ENCODE peak calls at places on chromosomes 4 and X, in six cellular contexts. One of them, this sample, is unnamed.

GRCh38 chrX:69555396-69556023 is 51.4 kb downstream of the NALF2 start:
- DNase-seq in psoas muscle: no peak
- DNase-seq in GM23338: peak
- DNase-seq in fibroblast of lung: peak
- DNase-seq in coronary artery: no peak
- DNase-seq in tibial nerve: no peak
- DNase-seq in this sample: no peak

GRCh38 chrX:26952213-26952612 is 510.9 kb downstream of the PPP4R3C start:
- DNase-seq in coronary artery: no peak
- DNase-seq in tibial nerve: no peak
- DNase-seq in fibroblast of lung: peak
- DNase-seq in GM23338: no peak
- DNase-seq in psoas muscle: no peak
- DNase-seq in this sample: no peak

GRCh38 chrX:153903238-153903980 is 1.1 kb upstream of the AVPR2 start:
- DNase-seq in GM23338: no peak
- DNase-seq in tibial nerve: no peak
- DNase-seq in psoas muscle: no peak
- DNase-seq in fibroblast of lung: no peak
- DNase-seq in coronary artery: no peak
- DNase-seq in this sample: no peak

GRCh38 chr4:163930086-163930485 is 435.6 kb downstream of the TMA16 start:
- DNase-seq in fibroblast of lung: no peak
- DNase-seq in psoas muscle: no peak
- DNase-seq in tibial nerve: no peak
- DNase-seq in GM23338: no peak
- DNase-seq in coronary artery: no peak
- DNase-seq in this sample: no peak

GRCh38 chrX:118682258-118683014 is 45.0 kb upstream of the IL13RA1 start:
- DNase-seq in GM23338: no peak
- DNase-seq in fibroblast of lung: no peak
- DNase-seq in tibial nerve: no peak
- DNase-seq in psoas muscle: no peak
- DNase-seq in coronary artery: no peak
- DNase-seq in this sample: no peak

GRCh38 chr4:52823478-52824092 is 38.5 kb upstream of the RASL11B start:
- DNase-seq in GM23338: no peak
- DNase-seq in tibial nerve: no peak
- DNase-seq in coronary artery: no peak
- DNase-seq in psoas muscle: no peak
- DNase-seq in fibroblast of lung: peak
- DNase-seq in this sample: no peak

GRCh38 chrX:74535211-74535621 is 79.2 kb downstream of the RLIM start:
- DNase-seq in coronary artery: no peak
- DNase-seq in fibroblast of lung: peak
- DNase-seq in psoas muscle: no peak
- DNase-seq in tibial nerve: no peak
- DNase-seq in GM23338: peak
- DNase-seq in this sample: no peak

GRCh38 chrX:33465137-33465536 is 253.8 kb upstream of the DMD start:
- DNase-seq in fibroblast of lung: no peak
- DNase-seq in GM23338: peak
- DNase-seq in coronary artery: no peak
- DNase-seq in tibial nerve: no peak
- DNase-seq in psoas muscle: no peak
- DNase-seq in this sample: no peak

GRCh38 chr4:127000846-127001245 is 631.9 kb upstream of the INTU start:
- DNase-seq in psoas muscle: no peak
- DNase-seq in coronary artery: no peak
- DNase-seq in GM23338: no peak
- DNase-seq in fibroblast of lung: no peak
- DNase-seq in tibial nerve: no peak
- DNase-seq in this sample: no peak

GRCh38 chr4:3415471-3416141 is 26.2 kb upstream of the HGFAC start:
- DNase-seq in tibial nerve: peak
- DNase-seq in fibroblast of lung: no peak
- DNase-seq in GM23338: no peak
- DNase-seq in psoas muscle: peak
- DNase-seq in coronary artery: no peak
- DNase-seq in this sample: peak

GRCh38 chr4:177287298-177287697 is 22.4 kb upstream of the NEIL3 start:
- DNase-seq in fibroblast of lung: no peak
- DNase-seq in psoas muscle: no peak
- DNase-seq in tibial nerve: no peak
- DNase-seq in coronary artery: no peak
- DNase-seq in GM23338: no peak
- DNase-seq in this sample: no peak

GRCh38 chrX:45715787-45716186 is 515.1 kb upstream of the DIPK2B start:
- DNase-seq in tibial nerve: no peak
- DNase-seq in fibroblast of lung: no peak
- DNase-seq in GM23338: no peak
- DNase-seq in coronary artery: no peak
- DNase-seq in psoas muscle: no peak
- DNase-seq in this sample: no peak

GRCh38 chr4:3287972-3288570 is 4.8 kb upstream of the RGS12 start:
- DNase-seq in tibial nerve: no peak
- DNase-seq in fibroblast of lung: no peak
- DNase-seq in GM23338: no peak
- DNase-seq in psoas muscle: no peak
- DNase-seq in coronary artery: peak
- DNase-seq in this sample: peak

DNA sequence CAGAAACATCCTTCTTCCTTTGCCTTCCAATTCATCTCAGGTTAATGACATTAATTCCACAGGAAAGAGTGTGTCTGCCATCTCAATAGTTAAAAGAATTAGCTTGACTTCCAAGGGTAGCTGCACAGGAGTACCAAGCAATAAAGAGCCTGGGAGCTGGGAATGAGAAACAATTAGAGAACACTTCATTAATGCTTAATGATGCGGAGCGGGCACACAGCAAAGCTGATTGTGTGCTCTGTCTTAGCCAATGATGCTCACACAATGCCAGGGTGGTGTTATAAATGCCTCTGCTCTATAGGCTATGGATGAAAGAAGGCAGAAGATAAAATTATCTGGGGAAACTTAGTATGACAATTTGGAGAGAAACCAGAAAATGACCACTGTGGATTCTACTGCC is 1052.5 kb upstream of the LCORL start:
- DNase-seq in psoas muscle: no peak
- DNase-seq in fibroblast of lung: no peak
- DNase-seq in GM23338: no peak
- DNase-seq in tibial nerve: no peak
- DNase-seq in coronary artery: no peak
- DNase-seq in this sample: no peak
- H3K4me3 ChIP-seq in psoas muscle: no peak
- H3K4me3 ChIP-seq in fibroblast of lung: no peak
- H3K4me3 ChIP-seq in GM23338: no peak
- H3K4me3 ChIP-seq in tibial nerve: no peak
- H3K4me3 ChIP-seq in coronary artery: no peak
- H3K4me3 ChIP-seq in this sample: no peak

DNA sequence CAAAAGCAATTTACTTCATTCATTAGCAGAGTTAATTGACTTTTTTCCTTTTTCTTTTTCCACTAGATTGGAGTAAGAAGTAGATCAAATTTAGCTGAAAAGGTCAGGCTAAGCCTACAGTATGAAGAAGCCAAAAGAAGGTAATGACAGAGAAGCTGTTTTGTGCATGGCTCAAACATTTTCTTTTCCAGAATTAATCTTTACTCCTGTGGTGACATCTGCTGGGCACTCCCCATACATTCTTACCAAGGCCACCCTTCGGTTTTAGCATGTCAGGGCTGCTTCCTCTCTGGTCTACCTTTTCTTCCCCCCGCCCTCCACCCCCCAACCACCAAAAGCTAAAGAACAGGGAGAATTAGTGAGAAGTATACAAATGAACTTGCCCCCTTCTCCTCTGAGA is 70.2 kb downstream of the CLDN22 start:
- DNase-seq in fibroblast of lung: peak
- DNase-seq in tibial nerve: no peak
- DNase-seq in psoas muscle: no peak
- DNase-seq in GM23338: peak
- DNase-seq in coronary artery: no peak
- DNase-seq in this sample: no peak
- TF ChIP-seq CTCF in fibroblast of lung: peak
- TF ChIP-seq CTCF in tibial nerve: peak
- TF ChIP-seq CTCF in psoas muscle: peak
- TF ChIP-seq CTCF in GM23338: peak
- TF ChIP-seq CTCF in coronary artery: no peak
- TF ChIP-seq CTCF in this sample: peak

GRCh38 chr4:70712150-70712549 is 9.6 kb upstream of the RUFY3 start:
- DNase-seq in tibial nerve: no peak
- DNase-seq in fibroblast of lung: no peak
- DNase-seq in psoas muscle: no peak
- DNase-seq in coronary artery: no peak
- DNase-seq in GM23338: no peak
- DNase-seq in this sample: no peak
- H3K27ac ChIP-seq in tibial nerve: no peak
- H3K27ac ChIP-seq in fibroblast of lung: no peak
- H3K27ac ChIP-seq in psoas muscle: no peak
- H3K27ac ChIP-seq in coronary artery: no peak
- H3K27ac ChIP-seq in GM23338: no peak
- H3K27ac ChIP-seq in this sample: no peak

DNA sequence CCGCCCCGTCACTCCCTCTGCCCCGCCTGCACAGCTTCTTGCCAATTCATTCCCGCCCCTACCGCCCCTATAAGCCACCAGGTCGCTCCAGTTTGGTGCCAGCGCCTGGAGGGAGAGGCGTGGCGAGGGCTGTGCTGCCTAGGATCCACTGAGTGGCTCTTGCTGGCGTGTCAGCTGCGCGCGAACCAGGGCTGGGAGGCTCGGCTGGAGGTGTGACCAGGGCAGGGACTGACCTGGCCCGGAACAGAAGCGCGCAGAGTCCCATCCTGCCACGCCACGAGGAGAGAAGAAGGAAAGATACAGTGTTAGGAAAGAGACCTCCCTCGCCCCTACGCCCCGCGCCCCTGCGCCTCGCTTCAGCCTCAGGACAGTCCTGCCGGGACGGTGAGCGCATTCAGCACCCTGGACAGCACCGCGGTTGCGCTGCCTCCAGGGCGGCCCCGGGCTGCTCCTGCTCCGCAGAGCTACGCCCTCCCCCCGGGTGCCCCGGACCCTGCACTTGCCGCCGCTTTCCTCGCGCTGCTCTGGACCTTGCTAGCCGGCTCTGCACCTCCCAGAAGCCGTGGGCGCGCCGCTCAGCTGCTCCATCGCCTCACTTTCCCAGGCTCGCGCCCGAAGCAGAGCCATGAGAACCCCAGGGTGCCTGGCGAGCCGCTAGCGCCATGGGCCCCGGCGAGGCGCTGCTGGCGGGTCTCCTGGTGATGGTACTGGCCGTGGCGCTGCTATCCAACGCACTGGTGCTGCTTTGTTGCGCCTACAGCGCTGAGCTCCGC is at the start of gene GPR78:
- DNase-seq in tibial nerve: no peak
- DNase-seq in fibroblast of lung: peak
- DNase-seq in GM23338: peak
- DNase-seq in psoas muscle: peak
- DNase-seq in coronary artery: no peak
- DNase-seq in this sample: no peak
- H3K4me3 ChIP-seq in tibial nerve: no peak
- H3K4me3 ChIP-seq in fibroblast of lung: no peak
- H3K4me3 ChIP-seq in GM23338: peak
- H3K4me3 ChIP-seq in psoas muscle: no peak
- H3K4me3 ChIP-seq in coronary artery: no peak
- H3K4me3 ChIP-seq in this sample: no peak

GRCh38 chr4:85825937-85826678 is 351.2 kb downstream of the ARHGAP24 start:
- DNase-seq in tibial nerve: no peak
- DNase-seq in fibroblast of lung: peak
- DNase-seq in psoas muscle: no peak
- DNase-seq in coronary artery: peak
- DNase-seq in GM23338: peak
- DNase-seq in this sample: no peak
- TF ChIP-seq CTCF in tibial nerve: no peak
- TF ChIP-seq CTCF in fibroblast of lung: peak
- TF ChIP-seq CTCF in psoas muscle: no peak
- TF ChIP-seq CTCF in coronary artery: no peak
- TF ChIP-seq CTCF in GM23338: no peak
- TF ChIP-seq CTCF in this sample: peak

GRCh38 chr4:88584471-88584900 is 7.8 kb upstream of the HERC3 start:
- DNase-seq in GM23338: no peak
- DNase-seq in fibroblast of lung: no peak
- DNase-seq in tibial nerve: no peak
- DNase-seq in coronary artery: no peak
- DNase-seq in psoas muscle: no peak
- DNase-seq in this sample: no peak
- H3K27ac ChIP-seq in GM23338: no peak
- H3K27ac ChIP-seq in fibroblast of lung: no peak
- H3K27ac ChIP-seq in tibial nerve: no peak
- H3K27ac ChIP-seq in coronary artery: no peak
- H3K27ac ChIP-seq in psoas muscle: no peak
- H3K27ac ChIP-seq in this sample: no peak